ENCODE peak calls at places on chromosome 18, in five cellular contexts. Y is hepatocyte, G is neural crest cell, M is NCI-H1694 treated with DMSO at 0.1 percent for 48 hours, L is T-helper 1 cell. X is an unnamed sample.

GRCh38 chr18:8602040-8602439 is 7.2 kb upstream of the RAB12 start:
- DNase-seq in Y (no peak), G (no peak), M (no peak), L (no peak), X (no peak)

GRCh38 chr18:76422121-76422520 is 72.9 kb downstream of the ZNF516 start:
- DNase-seq in Y (no peak), G (no peak), M (no peak), L (no peak), X (no peak)

GRCh38 chr18:8212893-8213805 is 396.1 kb upstream of the RAB12 start:
- DNase-seq in Y (no peak), G (no peak), M (no peak), L (no peak), X (no peak)

GRCh38 chr18:31500161-31500688 is 2.2 kb downstream of the DSG2 start:
- DNase-seq in Y (no peak), G (no peak), M (no peak), L (no peak), X (no peak)

GRCh38 chr18:48641981-48642380 is 103.2 kb downstream of the CTIF start:
- DNase-seq in Y (no peak), G (no peak), M (no peak), L (no peak), X (no peak)

GRCh38 chr18:45066868-45067267 is 386.2 kb downstream of the SETBP1 start:
- DNase-seq in Y (no peak), G (no peak), M (no peak), L (no peak), X (no peak)

GRCh38 chr18:75088622-75089211 is 120.2 kb downstream of the PTGR3 start:
- DNase-seq in Y (no peak), G (no peak), M (no peak), L (no peak), X (no peak)

GRCh38 chr18:4068552-4069158 is 386.5 kb downstream of the DLGAP1 start:
- DNase-seq in Y (peak), G (peak), M (peak), L (no peak), X (peak)

GRCh38 chr18:51624311-51624710 is 426.8 kb upstream of the MEX3C start:
- DNase-seq in Y (no peak), G (no peak), M (no peak), L (no peak), X (no peak)

GRCh38 chr18:78658531-78658930 is 321.1 kb upstream of the SALL3 start:
- DNase-seq in Y (no peak), G (no peak), M (no peak), L (no peak), X (no peak)

GRCh38 chr18:24016643-24017042 is 2.1 kb downstream of the TTC39C start:
- DNase-seq in Y (no peak), G (no peak), M (no peak), L (no peak), X (no peak)

GRCh38 chr18:47817017-47817911 is 113.2 kb downstream of the SMAD2 start:
- DNase-seq in Y (no peak), G (no peak), M (no peak), L (no peak), X (no peak)